ENCODE peak calls at places on chromosomes 5 and 9, in nine cellular contexts. C, R, Y, X, N, M, L, K and T are unnamed samples.

GRCh38 chr9:109574061-109574882 is 76.2 kb upstream of the PTPN3 start:
- DNase-seq in C (peak; percentile 62), R (peak; percentile 42), Y (no peak), X (peak; percentile 24), N (peak; percentile 30), M (no peak), L (peak; percentile 46), K (peak; percentile 34), T (no peak)

GRCh38 chr5:177300236-177300880 is 3.2 kb downstream of the RAB24 start:
- DNase-seq in C (peak; percentile 58), R (no peak), Y (peak; percentile 77), X (no peak), N (peak; percentile 60), M (peak; percentile 72), L (peak; percentile 60), K (peak; percentile 58), T (peak; percentile 81)

GRCh38 chr9:3361115-3361514 is 164.7 kb downstream of the RFX3 start:
- DNase-seq in C (no peak), R (no peak), Y (no peak), X (no peak), N (no peak), M (no peak), L (no peak), K (no peak), T (no peak)

GRCh38 chr9:76114144-76114543 is 223.7 kb downstream of the PCSK5 start:
- DNase-seq in C (no peak), R (no peak), Y (no peak), X (no peak), N (no peak), M (no peak), L (no peak), K (no peak), T (no peak)

GRCh38 chr5:110517396-110517795 is 209.1 kb downstream of the TMEM232 start:
- DNase-seq in C (no peak), R (peak; percentile 7), Y (peak; percentile 72), X (no peak), N (no peak), M (no peak), L (no peak), K (no peak), T (no peak)

GRCh38 chr9:131120620-131121228 is 4.7 kb upstream of the NUP214 start:
- DNase-seq in C (no peak), R (no peak), Y (no peak), X (no peak), N (no peak), M (no peak), L (no peak), K (no peak), T (no peak)

GRCh38 chr9:127021664-127022337 is 100.6 kb downstream of the ANGPTL2 start:
- DNase-seq in C (peak; percentile 99), R (peak; percentile 79), Y (no peak), X (no peak), N (no peak), M (peak; percentile 94), L (no peak), K (no peak), T (no peak)

GRCh38 chr9:126523621-126524111 is 90.1 kb upstream of the LMX1B start:
- DNase-seq in C (no peak), R (peak; percentile 24), Y (no peak), X (no peak), N (no peak), M (peak; percentile 63), L (no peak), K (no peak), T (peak; percentile 82)

GRCh38 chr5:103031607-103032006 is 88.3 kb downstream of the GIN1 start:
- DNase-seq in C (no peak), R (no peak), Y (no peak), X (no peak), N (peak; percentile 12), M (no peak), L (no peak), K (no peak), T (no peak)

GRCh38 chr9:34989946-34990635 is 546 bp downstream of the DNAJB5 start:
- DNase-seq in C (peak; percentile 22), R (peak; percentile 86), Y (peak; percentile 94), X (no peak), N (no peak), M (peak; percentile 91), L (peak; percentile 74), K (peak; percentile 56), T (peak; percentile 67)

GRCh38 chr5:57832873-57833272 is 350.3 kb upstream of the ACTBL2 start:
- DNase-seq in C (no peak), R (peak; percentile 26), Y (no peak), X (no peak), N (no peak), M (no peak), L (no peak), K (no peak), T (no peak)

GRCh38 chr9:25716220-25716872 is 38.1 kb upstream of the TUSC1 start:
- DNase-seq in C (peak; percentile 74), R (peak; percentile 62), Y (peak; percentile 80), X (no peak), N (no peak), M (no peak), L (peak; percentile 5), K (no peak), T (no peak)

GRCh38 chr5:34005211-34005610 is 2.6 kb downstream of the AMACR start:
- DNase-seq in C (no peak), R (no peak), Y (no peak), X (no peak), N (no peak), M (no peak), L (no peak), K (no peak), T (no peak)

GRCh38 chr5:168532471-168532870 is 3.4 kb downstream of the FBLL1 start:
- DNase-seq in C (no peak), R (peak; percentile 51), Y (peak; percentile 55), X (no peak), N (no peak), M (no peak), L (no peak), K (no peak), T (no peak)

GRCh38 chr9:1469996-1470395 is 419.8 kb downstream of the DMRT2 start:
- DNase-seq in C (no peak), R (no peak), Y (no peak), X (no peak), N (peak; percentile 44), M (no peak), L (no peak), K (peak; percentile 26), T (no peak)

GRCh38 chr9:128553695-128554094 is 1.3 kb downstream of the SPTAN1 start:
- DNase-seq in C (peak; percentile 86), R (no peak), Y (no peak), X (no peak), N (no peak), M (no peak), L (no peak), K (no peak), T (no peak)

GRCh38 chr5:167798427-167798826 is 493.0 kb upstream of the WWC1 start:
- DNase-seq in C (no peak), R (no peak), Y (peak; percentile 38), X (no peak), N (no peak), M (no peak), L (no peak), K (no peak), T (no peak)

GRCh38 chr9:36317766-36318165 is 59.5 kb upstream of the GNE start:
- DNase-seq in C (no peak), R (no peak), Y (no peak), X (no peak), N (no peak), M (no peak), L (no peak), K (no peak), T (no peak)

GRCh38 chr5:140926903-140927573 is 939 bp downstream of the PCDHAC1 start:
- DNase-seq in C (peak; percentile 3), R (no peak), Y (peak; percentile 84), X (no peak), N (no peak), M (no peak), L (peak; percentile 48), K (no peak), T (no peak)

GRCh38 chr5:140925806-140926205 is 293 bp upstream of the PCDHAC1 start:
- DNase-seq in C (no peak), R (no peak), Y (no peak), X (no peak), N (no peak), M (no peak), L (no peak), K (no peak), T (no peak)

GRCh38 chr5:140926211-140926902 is at the start of gene PCDHAC1:
- DNase-seq in C (peak; percentile 30), R (peak; percentile 95), Y (peak; percentile 99), X (no peak), N (no peak), M (peak; percentile 74), L (peak; percentile 96), K (no peak), T (no peak)
- TF ChIP-seq CTCF in C (peak; percentile 39), R (peak; percentile 70), Y (peak; percentile 98), X (no peak), N (no peak), M (peak; percentile 43), L (peak; percentile 94), K (no peak), T (no peak)

GRCh38 chr5:132342291-132343180 is 27.0 kb upstream of the SLC22A5 start:
- DNase-seq in C (no peak), R (no peak), Y (no peak), X (no peak), N (no peak), M (no peak), L (no peak), K (no peak), T (no peak)
- TF ChIP-seq CTCF in C (no peak), R (no peak), Y (no peak), X (no peak), N (no peak), M (no peak), L (no peak), K (no peak), T (no peak)

GRCh38 chr5:75053286-75054109 is 1.1 kb upstream of the GCNT4 start:
- DNase-seq in C (peak; percentile 84), R (peak; percentile 78), Y (peak; percentile 84), X (no peak), N (peak; percentile 51), M (peak; percentile 81), L (peak; percentile 61), K (peak; percentile 32), T (no peak)
- TF ChIP-seq CTCF in C (no peak), R (peak; percentile 15), Y (peak; percentile 36), X (peak; percentile 75), N (no peak), M (no peak), L (peak; percentile 17), K (peak; percentile 7), T (no peak)

DNA sequence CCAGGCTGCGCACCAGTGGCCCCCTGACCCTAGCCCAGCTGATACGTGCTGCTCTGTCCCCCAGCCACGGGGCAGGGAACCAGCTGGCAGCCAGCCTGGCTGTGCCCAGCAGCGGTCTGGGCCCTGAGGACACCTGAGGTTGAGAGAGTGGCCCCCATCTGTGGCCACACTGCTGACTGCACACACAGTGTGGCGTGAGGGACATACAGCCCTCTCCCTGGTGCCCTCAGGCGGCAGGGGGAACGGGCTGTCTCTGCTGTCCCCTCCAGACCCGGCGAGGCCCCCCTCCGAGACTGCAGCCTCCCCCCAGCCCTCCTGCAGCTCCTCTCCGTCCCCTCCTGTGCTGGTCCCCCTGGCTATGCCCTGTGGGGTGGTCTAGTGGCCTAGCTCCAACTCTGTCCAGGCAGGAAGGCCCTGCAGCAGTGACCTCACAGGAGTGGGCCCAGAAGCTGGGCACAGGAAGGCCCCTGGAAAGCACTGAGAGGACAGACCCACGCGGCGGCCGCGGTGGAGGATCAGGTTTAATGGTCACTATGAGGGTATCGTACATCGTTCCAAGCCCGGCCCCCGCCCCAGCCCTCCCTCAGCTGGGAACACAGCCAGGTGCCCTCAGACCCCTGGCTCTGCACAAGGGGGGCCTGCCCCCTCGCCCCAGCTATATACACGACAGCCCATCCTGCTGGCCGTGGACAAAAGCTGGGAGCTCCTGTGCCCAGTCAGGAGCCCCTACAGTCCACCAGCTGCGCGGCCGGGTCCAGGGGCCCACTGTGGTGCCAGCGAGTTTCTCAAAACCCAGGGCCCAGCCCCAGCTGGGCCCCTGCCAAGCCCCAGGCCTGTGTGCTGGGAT is 6.8 kb upstream of the ENTPD8 start:
- DNase-seq in C (no peak), R (no peak), Y (no peak), X (no peak), N (no peak), M (no peak), L (no peak), K (no peak), T (peak; percentile 42)
- TF ChIP-seq CTCF in C (no peak), R (no peak), Y (no peak), X (no peak), N (no peak), M (no peak), L (no peak), K (no peak), T (no peak)